ENCODE peak calls at places on chromosomes 13 and 19, in nine cellular contexts. One of them, this sample, is unnamed.

GRCh38 chr13:38686635-38687245 is at the start of gene FREM2:
- DNase-seq in epithelial cell of esophagus: peak
- DNase-seq in HEK293T: peak
- DNase-seq in HFF-Myc: no peak
- DNase-seq in AG10803: no peak
- DNase-seq in stimulated activated CD4-positive, alpha-beta T cell treated with anti-CD3 and anti-CD28 coated beads, Interleukin-1b, Interleukin-23, amount 100 ng/mL, for 24 hours: no peak
- DNase-seq in astrocyte: peak
- DNase-seq in left ventricle myocardium inferior: no peak
- DNase-seq in mucosa of gallbladder: peak
- DNase-seq in this sample: no peak

GRCh38 chr13:23434431-23434830 is 929 bp upstream of the SACS start:
- DNase-seq in epithelial cell of esophagus: no peak
- DNase-seq in HEK293T: no peak
- DNase-seq in astrocyte: no peak
- DNase-seq in mucosa of gallbladder: no peak
- DNase-seq in left ventricle myocardium inferior: no peak
- DNase-seq in HFF-Myc: no peak
- DNase-seq in stimulated activated CD4-positive, alpha-beta T cell treated with anti-CD3 and anti-CD28 coated beads, Interleukin-1b, Interleukin-23, amount 100 ng/mL, for 24 hours: no peak
- DNase-seq in AG10803: no peak
- DNase-seq in this sample: no peak

GRCh38 chr13:52195052-52195837 is 35.8 kb upstream of the NEK3 start:
- DNase-seq in AG10803: peak
- DNase-seq in mucosa of gallbladder: peak
- DNase-seq in astrocyte: peak
- DNase-seq in HFF-Myc: peak
- DNase-seq in epithelial cell of esophagus: peak
- DNase-seq in HEK293T: no peak
- DNase-seq in left ventricle myocardium inferior: peak
- DNase-seq in stimulated activated CD4-positive, alpha-beta T cell treated with anti-CD3 and anti-CD28 coated beads, Interleukin-1b, Interleukin-23, amount 100 ng/mL, for 24 hours: peak
- DNase-seq in this sample: peak

GRCh38 chr13:33213797-33214196 is 71.8 kb downstream of the STARD13 start:
- DNase-seq in stimulated activated CD4-positive, alpha-beta T cell treated with anti-CD3 and anti-CD28 coated beads, Interleukin-1b, Interleukin-23, amount 100 ng/mL, for 24 hours: no peak
- DNase-seq in astrocyte: peak
- DNase-seq in left ventricle myocardium inferior: no peak
- DNase-seq in HFF-Myc: no peak
- DNase-seq in epithelial cell of esophagus: peak
- DNase-seq in mucosa of gallbladder: no peak
- DNase-seq in HEK293T: no peak
- DNase-seq in AG10803: no peak
- DNase-seq in this sample: no peak

GRCh38 chr13:112766336-112766735 is 76.5 kb downstream of the ATP11A start:
- DNase-seq in stimulated activated CD4-positive, alpha-beta T cell treated with anti-CD3 and anti-CD28 coated beads, Interleukin-1b, Interleukin-23, amount 100 ng/mL, for 24 hours: no peak
- DNase-seq in AG10803: no peak
- DNase-seq in left ventricle myocardium inferior: no peak
- DNase-seq in astrocyte: no peak
- DNase-seq in epithelial cell of esophagus: no peak
- DNase-seq in HEK293T: no peak
- DNase-seq in HFF-Myc: no peak
- DNase-seq in mucosa of gallbladder: no peak
- DNase-seq in this sample: no peak

GRCh38 chr13:25375727-25376358 is 4.1 kb downstream of the ATP8A2 start:
- DNase-seq in left ventricle myocardium inferior: no peak
- DNase-seq in AG10803: peak
- DNase-seq in stimulated activated CD4-positive, alpha-beta T cell treated with anti-CD3 and anti-CD28 coated beads, Interleukin-1b, Interleukin-23, amount 100 ng/mL, for 24 hours: no peak
- DNase-seq in mucosa of gallbladder: peak
- DNase-seq in HFF-Myc: peak
- DNase-seq in astrocyte: no peak
- DNase-seq in HEK293T: peak
- DNase-seq in epithelial cell of esophagus: peak
- DNase-seq in this sample: peak

GRCh38 chr13:111967572-111968201 is 99.3 kb upstream of the SOX1 start:
- DNase-seq in mucosa of gallbladder: no peak
- DNase-seq in AG10803: no peak
- DNase-seq in left ventricle myocardium inferior: no peak
- DNase-seq in HEK293T: no peak
- DNase-seq in astrocyte: no peak
- DNase-seq in stimulated activated CD4-positive, alpha-beta T cell treated with anti-CD3 and anti-CD28 coated beads, Interleukin-1b, Interleukin-23, amount 100 ng/mL, for 24 hours: no peak
- DNase-seq in HFF-Myc: no peak
- DNase-seq in epithelial cell of esophagus: no peak
- DNase-seq in this sample: no peak

GRCh38 chr19:42252365-42253244 is 2.3 kb downstream of the ERF start:
- DNase-seq in epithelial cell of esophagus: peak
- DNase-seq in stimulated activated CD4-positive, alpha-beta T cell treated with anti-CD3 and anti-CD28 coated beads, Interleukin-1b, Interleukin-23, amount 100 ng/mL, for 24 hours: no peak
- DNase-seq in HEK293T: no peak
- DNase-seq in HFF-Myc: no peak
- DNase-seq in mucosa of gallbladder: no peak
- DNase-seq in left ventricle myocardium inferior: peak
- DNase-seq in AG10803: peak
- DNase-seq in astrocyte: no peak
- DNase-seq in this sample: peak

GRCh38 chr13:32476892-32477291 is 49.0 kb upstream of the N4BP2L1 start:
- DNase-seq in HEK293T: no peak
- DNase-seq in HFF-Myc: no peak
- DNase-seq in left ventricle myocardium inferior: no peak
- DNase-seq in astrocyte: no peak
- DNase-seq in epithelial cell of esophagus: no peak
- DNase-seq in AG10803: no peak
- DNase-seq in mucosa of gallbladder: no peak
- DNase-seq in stimulated activated CD4-positive, alpha-beta T cell treated with anti-CD3 and anti-CD28 coated beads, Interleukin-1b, Interleukin-23, amount 100 ng/mL, for 24 hours: no peak
- DNase-seq in this sample: no peak

GRCh38 chr13:51562011-51562671 is 22.1 kb upstream of the WDFY2 start:
- DNase-seq in HFF-Myc: no peak
- DNase-seq in left ventricle myocardium inferior: no peak
- DNase-seq in mucosa of gallbladder: no peak
- DNase-seq in AG10803: no peak
- DNase-seq in astrocyte: no peak
- DNase-seq in stimulated activated CD4-positive, alpha-beta T cell treated with anti-CD3 and anti-CD28 coated beads, Interleukin-1b, Interleukin-23, amount 100 ng/mL, for 24 hours: no peak
- DNase-seq in epithelial cell of esophagus: no peak
- DNase-seq in HEK293T: no peak
- DNase-seq in this sample: no peak

GRCh38 chr13:110168999-110169933 is 137.7 kb downstream of the COL4A1 start:
- DNase-seq in epithelial cell of esophagus: no peak
- DNase-seq in HFF-Myc: no peak
- DNase-seq in astrocyte: no peak
- DNase-seq in stimulated activated CD4-positive, alpha-beta T cell treated with anti-CD3 and anti-CD28 coated beads, Interleukin-1b, Interleukin-23, amount 100 ng/mL, for 24 hours: no peak
- DNase-seq in HEK293T: no peak
- DNase-seq in AG10803: no peak
- DNase-seq in mucosa of gallbladder: no peak
- DNase-seq in left ventricle myocardium inferior: no peak
- DNase-seq in this sample: no peak

GRCh38 chr13:112215871-112216270 is 148.9 kb downstream of the SOX1 start:
- DNase-seq in HEK293T: no peak
- DNase-seq in AG10803: no peak
- DNase-seq in astrocyte: no peak
- DNase-seq in mucosa of gallbladder: no peak
- DNase-seq in left ventricle myocardium inferior: no peak
- DNase-seq in stimulated activated CD4-positive, alpha-beta T cell treated with anti-CD3 and anti-CD28 coated beads, Interleukin-1b, Interleukin-23, amount 100 ng/mL, for 24 hours: no peak
- DNase-seq in epithelial cell of esophagus: no peak
- DNase-seq in HFF-Myc: no peak
- DNase-seq in this sample: no peak

GRCh38 chr13:112977091-112977490 is 8.1 kb downstream of the MCF2L start:
- DNase-seq in left ventricle myocardium inferior: no peak
- DNase-seq in epithelial cell of esophagus: no peak
- DNase-seq in stimulated activated CD4-positive, alpha-beta T cell treated with anti-CD3 and anti-CD28 coated beads, Interleukin-1b, Interleukin-23, amount 100 ng/mL, for 24 hours: no peak
- DNase-seq in mucosa of gallbladder: no peak
- DNase-seq in astrocyte: no peak
- DNase-seq in HEK293T: no peak
- DNase-seq in HFF-Myc: no peak
- DNase-seq in AG10803: no peak
- DNase-seq in this sample: no peak

GRCh38 chr13:51816604-51817254 is 12.8 kb upstream of the DHRS12 start:
- DNase-seq in HFF-Myc: no peak
- DNase-seq in stimulated activated CD4-positive, alpha-beta T cell treated with anti-CD3 and anti-CD28 coated beads, Interleukin-1b, Interleukin-23, amount 100 ng/mL, for 24 hours: no peak
- DNase-seq in astrocyte: no peak
- DNase-seq in AG10803: no peak
- DNase-seq in epithelial cell of esophagus: peak
- DNase-seq in HEK293T: no peak
- DNase-seq in left ventricle myocardium inferior: no peak
- DNase-seq in mucosa of gallbladder: no peak
- DNase-seq in this sample: no peak

GRCh38 chr19:55407625-55408319 is at the start of gene UBE2S:
- DNase-seq in mucosa of gallbladder: peak
- DNase-seq in epithelial cell of esophagus: peak
- DNase-seq in astrocyte: peak
- DNase-seq in stimulated activated CD4-positive, alpha-beta T cell treated with anti-CD3 and anti-CD28 coated beads, Interleukin-1b, Interleukin-23, amount 100 ng/mL, for 24 hours: peak
- DNase-seq in HEK293T: peak
- DNase-seq in AG10803: peak
- DNase-seq in HFF-Myc: peak
- DNase-seq in left ventricle myocardium inferior: peak
- DNase-seq in this sample: peak

GRCh38 chr19:30656520-30657100 is 284.4 kb downstream of the ZNF536 start:
- DNase-seq in HFF-Myc: no peak
- DNase-seq in mucosa of gallbladder: no peak
- DNase-seq in HEK293T: no peak
- DNase-seq in astrocyte: no peak
- DNase-seq in left ventricle myocardium inferior: no peak
- DNase-seq in AG10803: no peak
- DNase-seq in epithelial cell of esophagus: no peak
- DNase-seq in stimulated activated CD4-positive, alpha-beta T cell treated with anti-CD3 and anti-CD28 coated beads, Interleukin-1b, Interleukin-23, amount 100 ng/mL, for 24 hours: no peak
- DNase-seq in this sample: no peak